ENCODE peak calls at places on chromosome 1, in ten cellular contexts. L is gastrocnemius medialis; D is foreskin keratinocyte; X is activated CD4-positive, CD25-positive, alpha-beta regulatory T cell treated with anti-CD3 and anti-CD28 coated beads, Interleukin-2, amount 50 U/mL, for 24 hours; P is sciatic nerve; Q is right cardiac atrium; Y is HepG2; G is upper lobe of left lung; F is T-cell; B is aorta. A is an unnamed sample.

GRCh38 chr1:92883297-92883696 is 51.5 kb downstream of the RPL5 start:
- ATAC-seq in Y (no peak), F (peak), B (no peak), G (no peak), D (no peak), L (no peak), P (no peak), Q (no peak), X (no peak), A (no peak)

GRCh38 chr1:224235819-224236493 is 52.9 kb downstream of the DEGS1 start:
- ATAC-seq in X (no peak), G (no peak), Y (no peak), P (no peak), L (no peak), Q (no peak), B (no peak), D (no peak), F (no peak), A (no peak)

GRCh38 chr1:156157506-156157905 is 4.1 kb downstream of the SEMA4A start:
- ATAC-seq in G (no peak), Q (no peak), D (no peak), P (no peak), F (no peak), Y (no peak), B (no peak), X (no peak), L (no peak), A (no peak)

GRCh38 chr1:93672069-93672468 is 9.6 kb downstream of the BCAR3 start:
- ATAC-seq in G (peak), Y (peak), B (peak), F (no peak), Q (peak), L (peak), P (peak), X (no peak), D (no peak), A (peak)

GRCh38 chr1:158931055-158931737 is at the start of gene PYHIN1:
- ATAC-seq in B (no peak), G (peak), L (no peak), X (peak), Q (no peak), P (peak), D (no peak), Y (no peak), F (peak), A (peak)

GRCh38 chr1:108913105-108913948 is 36.5 kb downstream of the GPSM2 start:
- ATAC-seq in B (no peak), Y (no peak), G (no peak), D (no peak), Q (no peak), F (no peak), L (no peak), P (no peak), X (no peak), A (no peak)

GRCh38 chr1:184022651-184023050 is 14.9 kb downstream of the COLGALT2 start:
- ATAC-seq in Y (no peak), X (no peak), F (no peak), D (no peak), B (no peak), P (peak), L (no peak), G (peak), Q (peak), A (no peak)

GRCh38 chr1:182720465-182720864 is 36.1 kb upstream of the RGS8 start:
- ATAC-seq in Y (peak), F (no peak), Q (no peak), D (peak), X (no peak), B (no peak), G (no peak), P (no peak), L (no peak), A (no peak)

GRCh38 chr1:247273013-247273412 is 17.1 kb downstream of the VN1R5 start:
- ATAC-seq in G (no peak), Y (peak), D (no peak), X (no peak), P (no peak), Q (no peak), L (no peak), F (no peak), B (no peak), A (no peak)